ENCODE peak calls at places on chromosomes 11 and 22, in four cellular contexts. F is mucosa of descending colon, J is neuronal stem cell, E is tibial nerve. H is an unnamed sample.

GRCh38 chr11:66892926-66893325 is 36.1 kb downstream of the LRFN4 start:
- DNase-seq in F (peak), J (no peak), E (no peak), H (no peak)

GRCh38 chr11:63719987-63720386 is 38.7 kb downstream of the RTN3 start:
- DNase-seq in F (no peak), E (no peak), J (no peak), H (no peak)

GRCh38 chr11:70603064-70603755 is 204.9 kb downstream of the CTTN start:
- DNase-seq in J (no peak), E (no peak), F (peak), H (no peak)

GRCh38 chr11:41996558-41996957 is 537.1 kb upstream of the LRRC4C start:
- DNase-seq in J (no peak), E (no peak), F (no peak), H (no peak)

GRCh38 chr22:23054531-23055257 is 15.6 kb upstream of the GNAZ start:
- DNase-seq in E (no peak), J (no peak), F (peak), H (no peak)

GRCh38 chr11:19962053-19962794 is 198.1 kb downstream of the DBX1 start:
- DNase-seq in F (no peak), E (no peak), J (no peak), H (no peak)

GRCh38 chr11:126371595-126371994 is 16.1 kb downstream of the ST3GAL4 start:
- DNase-seq in F (no peak), J (no peak), E (no peak), H (no peak)

GRCh38 chr11:112221263-112221835 is 4.9 kb upstream of the PTS start:
- DNase-seq in E (no peak), F (no peak), J (no peak), H (no peak)

DNA sequence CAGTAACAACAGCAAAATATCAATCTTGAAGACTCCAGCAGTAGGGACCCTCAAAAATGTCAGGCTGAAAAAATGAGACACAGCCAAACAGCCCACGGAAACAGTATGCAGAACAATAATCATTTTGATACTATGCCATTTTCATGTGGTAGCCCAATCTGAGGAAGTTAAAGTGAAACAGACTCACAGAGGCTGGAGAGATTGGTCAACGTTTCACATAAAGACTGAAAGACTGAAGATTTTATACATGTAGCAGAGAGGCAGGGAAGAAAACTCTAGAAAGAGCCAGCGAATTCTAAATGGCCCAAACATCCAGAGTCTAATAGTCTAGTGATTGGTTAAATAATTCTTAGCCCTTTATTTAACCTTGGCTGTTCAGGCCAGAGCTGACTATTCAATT is 49.4 kb downstream of the MAML2 start:
- DNase-seq in F (no peak), E (no peak), J (no peak), H (no peak)
- H3K4me3 ChIP-seq in F (no peak), E (no peak), J (no peak), H (no peak)

DNA sequence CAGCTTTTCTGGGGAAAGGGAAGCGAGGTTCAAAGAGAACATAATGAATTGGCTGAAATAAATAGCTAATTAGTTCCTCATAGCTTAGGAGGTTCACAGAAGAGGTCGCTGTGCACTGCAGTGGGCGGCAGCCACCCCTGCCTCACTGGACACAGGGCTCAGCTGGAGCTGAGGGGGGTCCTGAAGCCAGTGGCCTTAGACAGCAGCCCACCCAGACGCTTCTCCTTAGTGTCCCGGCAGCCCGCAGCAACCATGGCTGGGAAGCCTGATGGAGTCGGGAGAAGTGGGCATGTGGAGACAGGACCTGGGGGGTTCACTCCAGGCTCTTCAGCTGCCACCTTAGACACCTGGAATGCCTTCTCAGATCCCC is 75.4 kb downstream of the TRIM29 start:
- DNase-seq in F (no peak), J (no peak), E (no peak), H (no peak)
- H3K4me3 ChIP-seq in F (no peak), J (no peak), E (no peak), H (no peak)

DNA sequence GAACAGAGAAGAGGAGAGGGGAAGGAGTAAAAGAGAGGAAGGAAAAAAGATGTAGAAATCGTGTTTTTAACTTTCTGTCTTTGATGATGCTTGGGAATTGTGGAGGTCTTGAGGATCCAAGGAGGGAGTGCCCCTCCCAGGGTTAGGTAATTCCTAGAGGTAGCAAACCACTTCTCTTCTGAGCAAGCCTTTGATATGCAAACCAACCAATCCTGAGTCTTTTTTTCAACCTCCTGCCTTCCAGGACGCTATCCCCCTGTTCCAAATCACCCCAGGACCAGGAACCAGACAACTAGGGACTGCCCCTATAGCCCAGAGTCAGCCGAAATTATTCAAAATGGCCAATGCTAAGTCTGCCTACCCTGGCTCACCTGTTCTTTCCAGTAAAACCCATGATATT is 236.3 kb downstream of the MIAT start:
- DNase-seq in F (no peak), J (no peak), E (no peak), H (no peak)
- H3K4me3 ChIP-seq in F (no peak), J (no peak), E (no peak), H (no peak)

DNA sequence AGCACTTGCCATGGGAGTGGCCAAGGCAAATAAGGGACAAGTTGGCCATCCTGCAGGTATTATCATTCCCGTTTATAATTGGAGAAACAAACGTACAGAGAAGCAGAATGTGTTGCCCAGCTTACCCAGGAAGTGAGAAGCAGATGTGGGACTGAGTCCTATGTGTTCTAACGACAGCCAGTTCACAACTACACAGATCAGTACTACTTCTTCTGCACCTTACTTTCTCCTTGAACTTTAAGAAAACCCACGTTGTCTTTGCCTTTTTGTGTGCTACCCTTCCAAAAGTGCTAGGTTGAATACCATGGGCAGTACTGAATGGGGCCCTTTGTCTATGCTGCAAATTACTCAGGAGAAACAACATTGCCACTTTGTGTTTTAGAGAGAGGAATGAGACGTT is 62.8 kb upstream of the BLID start:
- DNase-seq in J (no peak), F (no peak), E (no peak), H (no peak)
- H3K4me3 ChIP-seq in J (no peak), F (no peak), E (no peak), H (no peak)

H was measured in uterus.